ENCODE peak calls at places on chromosomes 11 and 22, in nine cellular contexts. O, J, X, B, Z, Y, V, I and N are unnamed samples.

GRCh38 chr22:27930246-27931060 is 11.4 kb upstream of the PITPNB start:
- DNase-seq in O (no peak), J (no peak), X (no peak), B (peak), Z (no peak), Y (peak), V (no peak), I (no peak), N (no peak)

GRCh38 chr11:36586543-36586942 is 7.8 kb upstream of the IFTAP start:
- DNase-seq in O (no peak), J (no peak), X (no peak), B (no peak), Z (no peak), Y (no peak), V (no peak), I (no peak), N (no peak)

GRCh38 chr11:133343951-133344350 is 188.3 kb downstream of the OPCML start:
- DNase-seq in O (no peak), J (no peak), X (no peak), B (peak), Z (no peak), Y (no peak), V (no peak), I (peak), N (no peak)

GRCh38 chr11:92322225-92322624 is 97.6 kb downstream of the FAT3 start:
- DNase-seq in O (no peak), J (no peak), X (no peak), B (peak), Z (peak), Y (no peak), V (no peak), I (peak), N (no peak)

GRCh38 chr11:88439356-88439755 is 101.8 kb upstream of the CTSC start:
- DNase-seq in O (no peak), J (no peak), X (no peak), B (peak), Z (no peak), Y (no peak), V (no peak), I (no peak), N (no peak)

GRCh38 chr11:62104816-62105610 is 18.8 kb upstream of the INCENP start:
- DNase-seq in O (no peak), J (no peak), X (no peak), B (peak), Z (no peak), Y (no peak), V (no peak), I (peak), N (no peak)

GRCh38 chr11:68331338-68331947 is 19.1 kb downstream of the LRP5 start:
- DNase-seq in O (no peak), J (no peak), X (no peak), B (no peak), Z (no peak), Y (no peak), V (no peak), I (no peak), N (no peak)

GRCh38 chr22:30876221-30876751 is 92.3 kb downstream of the MORC2 start:
- DNase-seq in O (no peak), J (no peak), X (peak), B (no peak), Z (no peak), Y (no peak), V (no peak), I (no peak), N (peak)

GRCh38 chr22:28799125-28799833 is 1.1 kb downstream of the XBP1 start:
- DNase-seq in O (no peak), J (no peak), X (no peak), B (peak), Z (peak), Y (peak), V (no peak), I (peak), N (peak)

GRCh38 chr22:36285545-36285944 is 32.6 kb downstream of the APOL1 start:
- DNase-seq in O (no peak), J (no peak), X (no peak), B (no peak), Z (no peak), Y (no peak), V (no peak), I (no peak), N (no peak)

GRCh38 chr22:49803134-49803533 is 24.5 kb downstream of the BRD1 start:
- DNase-seq in O (no peak), J (no peak), X (no peak), B (no peak), Z (no peak), Y (no peak), V (no peak), I (no peak), N (no peak)
- TF ChIP-seq CTCF in O (no peak), J (no peak), X (no peak), B (no peak), Z (no peak), Y (no peak), V (no peak), I (no peak), N (no peak)

GRCh38 chr11:113286001-113286400 is 28.4 kb upstream of the TTC12 start:
- DNase-seq in O (no peak), J (no peak), X (no peak), B (no peak), Z (no peak), Y (no peak), V (no peak), I (no peak), N (no peak)

GRCh38 chr11:113293936-113294335 is 20.4 kb upstream of the TTC12 start:
- DNase-seq in O (no peak), J (no peak), X (no peak), B (peak), Z (no peak), Y (no peak), V (no peak), I (no peak), N (no peak)

GRCh38 chr11:113286509-113287497 is 27.6 kb upstream of the TTC12 start:
- DNase-seq in O (no peak), J (no peak), X (no peak), B (no peak), Z (no peak), Y (no peak), V (no peak), I (no peak), N (no peak)

GRCh38 chr11:113288286-113288863 is 26.0 kb upstream of the TTC12 start:
- DNase-seq in O (no peak), J (no peak), X (no peak), B (no peak), Z (no peak), Y (no peak), V (no peak), I (no peak), N (no peak)

DNA sequence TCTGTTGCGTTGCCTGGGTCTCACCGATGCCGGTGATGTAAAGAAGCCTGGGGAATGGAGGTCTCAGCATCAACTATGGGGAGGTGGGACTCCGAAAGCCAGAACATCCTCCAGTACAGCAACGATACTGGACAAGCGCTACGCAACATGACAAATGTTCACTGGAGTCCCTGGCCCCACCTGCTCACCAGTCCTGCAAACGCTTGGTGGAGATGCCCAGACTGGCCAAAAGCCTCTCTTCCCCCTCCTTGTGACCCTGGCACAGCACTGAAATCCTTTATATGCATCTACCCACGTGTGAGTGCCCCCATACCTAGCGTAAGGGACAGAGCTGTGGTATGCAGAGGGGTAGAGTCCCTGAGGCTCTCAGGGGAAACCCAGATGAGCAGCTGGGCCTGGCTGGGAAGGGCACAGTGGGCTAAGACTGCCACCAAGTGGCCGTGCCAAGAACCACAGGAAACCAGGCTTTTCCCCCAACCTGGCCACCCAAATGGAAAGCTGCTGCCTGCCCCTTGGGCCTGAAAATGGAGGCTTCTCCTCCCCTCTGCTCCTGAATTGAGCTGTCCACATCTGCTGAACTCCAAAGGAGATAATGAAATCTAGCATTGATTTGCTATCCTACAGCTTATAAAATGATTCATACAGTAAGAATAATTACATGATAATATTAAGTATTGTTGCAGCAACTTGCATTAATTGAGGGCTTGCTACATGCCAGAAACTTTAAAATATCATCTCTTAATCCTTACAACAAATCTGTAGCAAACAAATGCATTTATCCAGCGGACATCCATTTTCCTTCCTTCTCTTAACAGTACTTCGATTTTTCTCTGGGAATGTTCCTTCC is 24.8 kb upstream of the TTC12 start:
- DNase-seq in O (peak), J (peak), X (no peak), B (peak), Z (peak), Y (peak), V (peak), I (peak), N (peak)
- TF ChIP-seq CTCF in O (peak), J (peak), X (peak), B (peak), Z (peak), Y (peak), V (peak), I (peak), N (peak)

GRCh38 chr11:107996025-107996776 is 12.5 kb upstream of the CUL5 start:
- DNase-seq in O (no peak), J (no peak), X (no peak), B (no peak), Z (no peak), Y (no peak), V (no peak), I (no peak), N (no peak)

GRCh38 chr11:108003623-108004022 is 5.1 kb upstream of the CUL5 start:
- DNase-seq in O (no peak), J (no peak), X (no peak), B (no peak), Z (no peak), Y (no peak), V (no peak), I (no peak), N (no peak)

GRCh38 chr11:107998761-107999160 is 9.9 kb upstream of the CUL5 start:
- DNase-seq in O (no peak), J (no peak), X (no peak), B (peak), Z (no peak), Y (no peak), V (no peak), I (no peak), N (no peak)

GRCh38 chr11:108002476-108002875 is 6.2 kb upstream of the CUL5 start:
- DNase-seq in O (no peak), J (no peak), X (no peak), B (no peak), Z (no peak), Y (no peak), V (no peak), I (no peak), N (no peak)

GRCh38 chr11:107999759-108000455 is 8.8 kb upstream of the CUL5 start:
- DNase-seq in O (peak), J (peak), X (no peak), B (peak), Z (peak), Y (peak), V (peak), I (peak), N (no peak)
- TF ChIP-seq CTCF in O (peak), J (peak), X (no peak), B (peak), Z (peak), Y (peak), V (peak), I (peak), N (peak)

GRCh38 chr22:24925586-24926427 is 20.7 kb downstream of the LHFPL7 start:
- DNase-seq in O (no peak), J (no peak), X (no peak), B (no peak), Z (peak), Y (peak), V (no peak), I (no peak), N (no peak)
- TF ChIP-seq CTCF in O (no peak), J (no peak), X (no peak), B (no peak), Z (no peak), Y (peak), V (no peak), I (no peak), N (no peak)